ENCODE peak calls at places on chromosomes 2 and 18, in five cellular contexts. One of them, this sample, is unnamed.
A peak's percentile ranks its signal among the peaks of the same experiment; 100 is the strongest.

GRCh38 chr2:1701556-1702185 is 42.6 kb downstream of the PXDN start:
- DNase-seq in nephron progenitor cell: peak; percentile 30
- DNase-seq in HFFc6: no peak
- DNase-seq in thoracic aorta: no peak
- DNase-seq in tibial nerve: no peak
- DNase-seq in this sample: no peak

GRCh38 chr2:145091011-145091744 is 571.3 kb upstream of the ZEB2 start:
- DNase-seq in HFFc6: peak; percentile 51
- DNase-seq in thoracic aorta: no peak
- DNase-seq in nephron progenitor cell: no peak
- DNase-seq in tibial nerve: no peak
- DNase-seq in this sample: no peak

GRCh38 chr2:68317971-68318685 is 1.6 kb downstream of the CNRIP1 start:
- DNase-seq in tibial nerve: peak; percentile 24
- DNase-seq in nephron progenitor cell: no peak
- DNase-seq in HFFc6: no peak
- DNase-seq in thoracic aorta: no peak
- DNase-seq in this sample: no peak

GRCh38 chr2:132415256-132416079 is 1.1 kb upstream of the GPR39 start:
- DNase-seq in nephron progenitor cell: no peak
- DNase-seq in thoracic aorta: no peak
- DNase-seq in tibial nerve: peak; percentile 5
- DNase-seq in HFFc6: no peak
- DNase-seq in this sample: no peak

GRCh38 chr2:226172314-226172713 is 627.3 kb downstream of the IRS1 start:
- DNase-seq in HFFc6: no peak
- DNase-seq in nephron progenitor cell: no peak
- DNase-seq in tibial nerve: no peak
- DNase-seq in thoracic aorta: no peak
- DNase-seq in this sample: no peak

GRCh38 chr2:25587361-25587760 is 86.0 kb downstream of the DTNB start:
- DNase-seq in thoracic aorta: no peak
- DNase-seq in nephron progenitor cell: no peak
- DNase-seq in tibial nerve: no peak
- DNase-seq in HFFc6: peak; percentile 51
- DNase-seq in this sample: no peak

GRCh38 chr2:181461056-181461630 is 4.0 kb downstream of the ITGA4 start:
- DNase-seq in nephron progenitor cell: no peak
- DNase-seq in HFFc6: no peak
- DNase-seq in tibial nerve: no peak
- DNase-seq in thoracic aorta: no peak
- DNase-seq in this sample: no peak

GRCh38 chr18:50193796-50194622 is 938 bp downstream of the MYO5B start:
- DNase-seq in HFFc6: no peak
- DNase-seq in thoracic aorta: no peak
- DNase-seq in nephron progenitor cell: peak; percentile 55
- DNase-seq in tibial nerve: no peak
- DNase-seq in this sample: no peak

GRCh38 chr2:32284321-32284720 is 6.6 kb downstream of the YIPF4 start:
- DNase-seq in thoracic aorta: no peak
- DNase-seq in HFFc6: peak; percentile 16
- DNase-seq in tibial nerve: no peak
- DNase-seq in nephron progenitor cell: no peak
- DNase-seq in this sample: no peak

GRCh38 chr2:196046123-196046917 is 22.3 kb downstream of the DNAH7 start:
- DNase-seq in nephron progenitor cell: no peak
- DNase-seq in tibial nerve: no peak
- DNase-seq in HFFc6: no peak
- DNase-seq in thoracic aorta: no peak
- DNase-seq in this sample: no peak

GRCh38 chr2:231395188-231396057 is at the start of gene B3GNT7:
- DNase-seq in tibial nerve: no peak
- DNase-seq in nephron progenitor cell: peak; percentile 47
- DNase-seq in thoracic aorta: no peak
- DNase-seq in HFFc6: no peak
- DNase-seq in this sample: no peak

GRCh38 chr2:231391981-231392380 is 3.5 kb upstream of the B3GNT7 start:
- DNase-seq in HFFc6: no peak
- DNase-seq in nephron progenitor cell: no peak
- DNase-seq in tibial nerve: no peak
- DNase-seq in thoracic aorta: no peak
- DNase-seq in this sample: no peak

GRCh38 chr2:231394201-231395141 is 1.0 kb upstream of the B3GNT7 start:
- DNase-seq in HFFc6: no peak
- DNase-seq in tibial nerve: no peak
- DNase-seq in thoracic aorta: no peak
- DNase-seq in nephron progenitor cell: no peak
- DNase-seq in this sample: no peak

GRCh38 chr2:231392431-231393148 is 2.9 kb upstream of the B3GNT7 start:
- DNase-seq in tibial nerve: no peak
- DNase-seq in thoracic aorta: no peak
- DNase-seq in nephron progenitor cell: no peak
- DNase-seq in HFFc6: no peak
- DNase-seq in this sample: no peak

GRCh38 chr2:231393149-231394131 is 2.1 kb upstream of the B3GNT7 start:
- DNase-seq in tibial nerve: no peak
- DNase-seq in nephron progenitor cell: no peak
- DNase-seq in HFFc6: no peak
- DNase-seq in thoracic aorta: no peak
- DNase-seq in this sample: no peak
- TF ChIP-seq CTCF in tibial nerve: no peak
- TF ChIP-seq CTCF in nephron progenitor cell: no peak
- TF ChIP-seq CTCF in HFFc6: peak; percentile 50
- TF ChIP-seq CTCF in thoracic aorta: no peak
- TF ChIP-seq CTCF in this sample: no peak

DNA sequence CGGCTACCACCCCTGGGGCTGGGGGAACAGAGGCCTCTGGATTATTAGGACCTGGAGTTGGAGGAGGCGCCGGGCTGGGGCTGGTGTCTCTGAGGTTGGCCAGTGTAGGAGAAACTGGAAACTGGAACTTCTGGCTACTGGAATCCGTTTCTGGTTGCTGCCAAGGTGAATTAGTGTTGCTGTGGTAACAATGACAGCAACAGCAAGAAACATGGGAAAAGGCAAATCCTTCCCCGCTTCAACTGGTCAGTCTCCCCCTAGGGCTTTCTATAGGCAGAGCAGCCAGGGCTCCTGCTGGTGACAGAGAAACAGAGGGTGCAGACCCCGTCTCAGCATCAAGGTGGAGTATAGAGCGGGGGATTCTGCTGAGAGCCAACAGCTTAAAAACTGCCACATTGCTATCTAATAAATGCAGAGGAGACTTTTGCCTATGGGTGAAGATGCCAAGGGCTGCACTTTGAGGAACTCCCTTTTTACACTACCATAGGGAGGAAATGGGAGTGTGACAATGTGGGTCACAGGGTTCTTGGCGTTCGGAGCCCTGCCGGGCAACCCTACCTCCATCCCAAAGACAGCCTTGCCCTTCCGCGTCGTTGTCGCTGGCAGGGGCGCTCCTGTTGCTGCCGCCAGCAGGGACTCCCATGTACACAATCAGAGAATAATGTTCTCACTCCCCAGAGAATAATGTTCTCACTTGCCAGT is 81.4 kb upstream of the CABLES1 start:
- DNase-seq in HFFc6: peak; percentile 76
- DNase-seq in thoracic aorta: no peak
- DNase-seq in tibial nerve: no peak
- DNase-seq in nephron progenitor cell: peak; percentile 41
- DNase-seq in this sample: peak; percentile 47
- TF ChIP-seq CTCF in HFFc6: peak; percentile 60
- TF ChIP-seq CTCF in thoracic aorta: no peak
- TF ChIP-seq CTCF in tibial nerve: no peak
- TF ChIP-seq CTCF in nephron progenitor cell: peak; percentile 44
- TF ChIP-seq CTCF in this sample: no peak

GRCh38 chr2:4381773-4382172 is 678.4 kb downstream of the DCDC2C start:
- DNase-seq in nephron progenitor cell: no peak
- DNase-seq in tibial nerve: no peak
- DNase-seq in HFFc6: no peak
- DNase-seq in thoracic aorta: no peak
- DNase-seq in this sample: no peak
- TF ChIP-seq CTCF in nephron progenitor cell: no peak
- TF ChIP-seq CTCF in tibial nerve: no peak
- TF ChIP-seq CTCF in HFFc6: no peak
- TF ChIP-seq CTCF in thoracic aorta: no peak
- TF ChIP-seq CTCF in this sample: no peak

DNA sequence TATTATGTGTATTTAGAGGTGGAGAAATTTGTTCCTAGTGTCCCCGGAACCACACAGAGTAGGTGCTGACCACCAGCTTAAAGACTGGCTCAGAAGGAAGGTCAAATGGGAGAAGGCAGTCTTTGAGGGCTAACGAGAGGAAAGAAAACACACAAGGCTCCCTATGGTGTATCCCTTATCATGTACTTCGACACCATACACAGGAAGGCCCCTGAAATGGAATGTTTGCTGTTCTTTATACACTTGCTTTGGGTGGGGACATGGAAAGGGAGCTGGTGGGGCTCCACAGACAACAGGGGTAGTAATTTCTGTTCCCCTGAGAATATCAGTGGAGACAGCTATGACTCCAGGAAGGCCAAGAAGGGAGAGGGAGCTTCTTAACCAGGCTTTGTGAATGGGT is 6.0 kb downstream of the EPAS1 start:
- DNase-seq in HFFc6: no peak
- DNase-seq in nephron progenitor cell: no peak
- DNase-seq in thoracic aorta: no peak
- DNase-seq in tibial nerve: no peak
- DNase-seq in this sample: no peak
- TF ChIP-seq CTCF in HFFc6: no peak
- TF ChIP-seq CTCF in nephron progenitor cell: no peak
- TF ChIP-seq CTCF in thoracic aorta: no peak
- TF ChIP-seq CTCF in tibial nerve: no peak
- TF ChIP-seq CTCF in this sample: no peak

This sample was measured in mesothelial cell of epicardium.